ENCODE peak calls at places on chromosome 13, in ten cellular contexts. E, I, B, Z, U, D, S, W, R and X are unnamed samples.

GRCh38 chr13:113153810-113154748 is 4.4 kb upstream of the PROZ start:
- DNase-seq in E (peak), I (peak), B (peak), Z (peak), U (peak), D (peak), S (peak), W (peak), R (no peak), X (peak)

GRCh38 chr13:113428469-113428865 is 24.8 kb downstream of the ADPRHL1 start:
- DNase-seq in E (no peak), I (no peak), B (no peak), Z (no peak), U (no peak), D (no peak), S (no peak), W (no peak), R (no peak), X (no peak)

GRCh38 chr13:27336005-27336673 is 65.5 kb downstream of the RASL11A start:
- DNase-seq in E (no peak), I (no peak), B (no peak), Z (no peak), U (no peak), D (no peak), S (no peak), W (no peak), R (no peak), X (no peak)

GRCh38 chr13:80529734-80530133 is 188.8 kb upstream of the SPRY2 start:
- DNase-seq in E (no peak), I (peak), B (no peak), Z (no peak), U (no peak), D (no peak), S (no peak), W (no peak), R (no peak), X (no peak)

GRCh38 chr13:107275945-107276614 is 708.1 kb upstream of the ARGLU1 start:
- DNase-seq in E (no peak), I (no peak), B (no peak), Z (no peak), U (no peak), D (no peak), S (no peak), W (no peak), R (no peak), X (no peak)

GRCh38 chr13:34430294-34430693 is 511.8 kb upstream of the NBEA start:
- DNase-seq in E (no peak), I (no peak), B (no peak), Z (no peak), U (no peak), D (no peak), S (no peak), W (no peak), R (no peak), X (no peak)

GRCh38 chr13:27620377-27621115 is at the start of gene LNX2:
- DNase-seq in E (peak), I (peak), B (peak), Z (peak), U (peak), D (peak), S (peak), W (peak), R (peak), X (peak)

GRCh38 chr13:23776698-23777570 is 112.3 kb downstream of the MIPEP start:
- DNase-seq in E (no peak), I (no peak), B (no peak), Z (no peak), U (no peak), D (no peak), S (no peak), W (no peak), R (no peak), X (no peak)

GRCh38 chr13:75050419-75051066 is 431.4 kb downstream of the TBC1D4 start:
- DNase-seq in E (no peak), I (no peak), B (no peak), Z (no peak), U (no peak), D (no peak), S (no peak), W (no peak), R (peak), X (no peak)

GRCh38 chr13:51955281-51955771 is 55.9 kb downstream of the ATP7B start:
- DNase-seq in E (no peak), I (no peak), B (no peak), Z (no peak), U (no peak), D (no peak), S (no peak), W (no peak), R (no peak), X (no peak)

GRCh38 chr13:55602784-55603183 is 1537.9 kb upstream of the PRR20A start:
- DNase-seq in E (no peak), I (no peak), B (no peak), Z (no peak), U (no peak), D (no peak), S (no peak), W (no peak), R (no peak), X (no peak)

GRCh38 chr13:42883142-42883541 is 101.8 kb downstream of the FAM216B start:
- DNase-seq in E (no peak), I (no peak), B (no peak), Z (no peak), U (no peak), D (no peak), S (no peak), W (no peak), R (no peak), X (no peak)

GRCh38 chr13:51727634-51728274 is 76.2 kb downstream of the DHRS12 start:
- DNase-seq in E (no peak), I (no peak), B (no peak), Z (no peak), U (no peak), D (peak), S (no peak), W (no peak), R (no peak), X (no peak)

GRCh38 chr13:22562116-22562515 is 618.7 kb upstream of the SGCG start:
- DNase-seq in E (no peak), I (no peak), B (no peak), Z (no peak), U (peak), D (no peak), S (no peak), W (no peak), R (no peak), X (no peak)

GRCh38 chr13:112119192-112120030 is 52.5 kb downstream of the SOX1 start:
- DNase-seq in E (no peak), I (no peak), B (no peak), Z (peak), U (no peak), D (no peak), S (no peak), W (no peak), R (no peak), X (no peak)

GRCh38 chr13:40221460-40222201 is 444.8 kb downstream of the FOXO1 start:
- DNase-seq in E (no peak), I (peak), B (no peak), Z (no peak), U (no peak), D (no peak), S (no peak), W (no peak), R (no peak), X (peak)

GRCh38 chr13:111079375-111079774 is 35.7 kb upstream of the ARHGEF7 start:
- DNase-seq in E (no peak), I (no peak), B (no peak), Z (no peak), U (no peak), D (no peak), S (no peak), W (no peak), R (no peak), X (no peak)

GRCh38 chr13:48727252-48728011 is 73.7 kb downstream of the CYSLTR2 start:
- DNase-seq in E (no peak), I (no peak), B (no peak), Z (no peak), U (no peak), D (no peak), S (no peak), W (no peak), R (no peak), X (no peak)

GRCh38 chr13:111210488-111210887 is 95.4 kb downstream of the ARHGEF7 start:
- DNase-seq in E (no peak), I (peak), B (no peak), Z (no peak), U (no peak), D (no peak), S (no peak), W (no peak), R (peak), X (no peak)

GRCh38 chr13:39107484-39108040 is 69.3 kb downstream of the NHLRC3 start:
- DNase-seq in E (no peak), I (no peak), B (no peak), Z (no peak), U (no peak), D (no peak), S (no peak), W (no peak), R (no peak), X (no peak)

GRCh38 chr13:44294868-44295267 is 78.8 kb upstream of the SERP2 start:
- DNase-seq in E (no peak), I (no peak), B (no peak), Z (no peak), U (no peak), D (no peak), S (no peak), W (no peak), R (no peak), X (no peak)

GRCh38 chr13:26558074-26558805 is 757 bp downstream of the WASF3 start:
- DNase-seq in E (peak), I (no peak), B (peak), Z (no peak), U (peak), D (peak), S (no peak), W (peak), R (no peak), X (no peak)

GRCh38 chr13:50594276-50594970 is 249.1 kb downstream of the DLEU7 start:
- DNase-seq in E (no peak), I (no peak), B (peak), Z (no peak), U (no peak), D (peak), S (no peak), W (peak), R (no peak), X (no peak)

GRCh38 chr13:110402301-110403069 is 95.4 kb downstream of the COL4A2 start:
- DNase-seq in E (no peak), I (peak), B (no peak), Z (no peak), U (no peak), D (no peak), S (no peak), W (no peak), R (no peak), X (no peak)

GRCh38 chr13:42762917-42763316 is 18.5 kb upstream of the FAM216B start:
- DNase-seq in E (no peak), I (no peak), B (no peak), Z (no peak), U (no peak), D (no peak), S (no peak), W (no peak), R (no peak), X (no peak)

GRCh38 chr13:76621726-76622125 is 264.5 kb downstream of the KCTD12 start:
- DNase-seq in E (no peak), I (no peak), B (no peak), Z (no peak), U (no peak), D (no peak), S (no peak), W (no peak), R (no peak), X (no peak)

GRCh38 chr13:106246817-106247216 is 288.6 kb downstream of the EFNB2 start:
- DNase-seq in E (no peak), I (no peak), B (no peak), Z (no peak), U (no peak), D (no peak), S (no peak), W (no peak), R (no peak), X (no peak)

GRCh38 chr13:112055032-112055416 is 11.9 kb upstream of the SOX1 start:
- DNase-seq in E (no peak), I (no peak), B (no peak), Z (no peak), U (no peak), D (no peak), S (no peak), W (no peak), R (no peak), X (no peak)

DNA sequence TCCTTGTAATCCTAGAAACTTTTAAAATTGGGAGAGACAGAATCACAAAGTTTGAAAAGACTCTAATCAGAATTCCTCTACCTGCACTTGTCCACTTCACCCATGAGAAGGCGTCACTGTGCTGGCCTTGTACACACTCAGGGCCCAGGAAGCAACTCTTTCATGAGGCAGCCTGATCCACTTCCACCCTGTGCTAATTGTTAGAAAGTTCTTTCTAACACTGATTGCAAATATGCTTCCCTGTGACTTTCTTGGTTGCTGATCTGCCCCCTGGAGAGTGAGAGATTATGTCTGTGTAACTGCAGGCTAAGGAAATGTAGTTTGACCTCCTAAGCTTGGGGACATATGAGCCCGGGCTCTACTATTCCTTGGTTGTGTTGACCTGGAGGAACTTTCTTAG is 494.6 kb downstream of the MYO16 start:
- DNase-seq in E (no peak), I (no peak), B (no peak), Z (no peak), U (peak), D (no peak), S (no peak), W (no peak), R (no peak), X (no peak)
- TF ChIP-seq CTCF in E (no peak), I (no peak), B (no peak), Z (no peak), U (no peak), D (no peak), S (no peak), W (no peak), R (no peak), X (no peak)

GRCh38 chr13:29510698-29511438 is 84.6 kb downstream of the SLC7A1 start:
- DNase-seq in E (no peak), I (no peak), B (no peak), Z (no peak), U (no peak), D (no peak), S (no peak), W (no peak), R (no peak), X (no peak)
- TF ChIP-seq CTCF in E (no peak), I (no peak), B (no peak), Z (no peak), U (no peak), D (no peak), S (no peak), W (no peak), R (no peak), X (no peak)

GRCh38 chr13:46961719-46962118 is 64.9 kb upstream of the HTR2A start:
- DNase-seq in E (no peak), I (peak), B (no peak), Z (no peak), U (no peak), D (no peak), S (no peak), W (no peak), R (peak), X (no peak)

GRCh38 chr13:46964789-46965527 is 68.1 kb upstream of the HTR2A start:
- DNase-seq in E (no peak), I (no peak), B (no peak), Z (no peak), U (no peak), D (no peak), S (no peak), W (no peak), R (no peak), X (no peak)

GRCh38 chr13:46963874-46964273 is 67.0 kb upstream of the HTR2A start:
- DNase-seq in E (no peak), I (no peak), B (no peak), Z (no peak), U (no peak), D (no peak), S (no peak), W (no peak), R (no peak), X (no peak)

DNA sequence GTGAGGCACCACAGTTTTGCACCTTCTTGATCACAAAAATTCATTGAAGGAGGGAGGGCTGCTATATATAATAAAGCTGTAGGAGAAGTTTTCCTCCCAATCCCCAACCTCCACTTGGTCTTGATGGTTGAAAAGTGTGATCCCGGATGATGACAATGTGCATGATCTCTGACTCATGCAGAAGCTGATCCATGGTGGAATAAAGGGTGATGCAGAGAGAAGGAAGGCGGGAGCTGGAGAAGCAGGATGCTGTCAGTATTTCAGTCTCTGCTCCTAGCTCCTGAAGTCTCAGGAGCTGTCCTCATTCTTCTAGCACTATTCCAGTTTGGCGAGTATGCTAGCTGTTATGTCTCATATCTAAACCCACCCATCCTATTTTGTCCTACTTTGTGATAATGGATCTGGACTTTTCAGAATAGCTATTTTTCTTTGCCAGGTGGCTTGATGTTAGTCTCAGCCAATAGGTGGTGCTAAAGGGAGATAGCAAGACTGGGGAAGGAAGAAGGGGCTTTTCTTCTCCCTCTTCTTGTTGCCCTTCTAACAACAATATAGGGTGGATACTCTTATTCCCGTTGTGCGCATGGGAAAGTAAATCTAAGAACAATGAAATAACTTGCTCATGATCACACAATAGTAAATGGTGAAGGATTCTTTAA is 65.6 kb upstream of the HTR2A start:
- DNase-seq in E (no peak), I (no peak), B (no peak), Z (no peak), U (peak), D (no peak), S (no peak), W (no peak), R (no peak), X (no peak)
- TF ChIP-seq CTCF in E (no peak), I (peak), B (peak), Z (peak), U (peak), D (no peak), S (no peak), W (peak), R (peak), X (no peak)

GRCh38 chr13:45702088-45702487 is at the start of gene CBY2:
- DNase-seq in E (no peak), I (no peak), B (no peak), Z (no peak), U (no peak), D (no peak), S (no peak), W (no peak), R (no peak), X (no peak)
- TF ChIP-seq CTCF in E (no peak), I (no peak), B (no peak), Z (no peak), U (no peak), D (no peak), S (no peak), W (no peak), R (no peak), X (no peak)